ENCODE peak calls at places on chromosome 4, in six cellular contexts. One of them, this sample, is unnamed. For H3K27me3, the result is how much of the 10 kb centered on the place peaks cover.

GRCh38 chr4:110442309-110442708 is 33.6 kb upstream of the ENPEP start:
- DNase-seq in vagina: no peak
- DNase-seq in HCT116: no peak
- DNase-seq in prostate gland: no peak
- DNase-seq in transverse colon: no peak
- DNase-seq in sigmoid colon: no peak
- DNase-seq in this sample: no peak

GRCh38 chr4:158346576-158346975 is 136.3 kb downstream of the TMEM144 start:
- DNase-seq in vagina: no peak
- DNase-seq in HCT116: no peak
- DNase-seq in prostate gland: no peak
- DNase-seq in transverse colon: no peak
- DNase-seq in sigmoid colon: no peak
- DNase-seq in this sample: no peak

GRCh38 chr4:38667005-38667771 is 3.2 kb downstream of the KLF3 start:
- DNase-seq in vagina: peak
- DNase-seq in HCT116: peak
- DNase-seq in prostate gland: peak
- DNase-seq in transverse colon: peak
- DNase-seq in sigmoid colon: peak
- DNase-seq in this sample: no peak

GRCh38 chr4:7462509-7462971 is 27.8 kb upstream of the PSAPL1 start:
- DNase-seq in vagina: no peak
- DNase-seq in HCT116: peak
- DNase-seq in prostate gland: peak
- DNase-seq in transverse colon: no peak
- DNase-seq in sigmoid colon: no peak
- DNase-seq in this sample: no peak

GRCh38 chr4:54872246-54872645 is 214.5 kb downstream of the KIT start:
- DNase-seq in vagina: no peak
- DNase-seq in HCT116: no peak
- DNase-seq in prostate gland: no peak
- DNase-seq in transverse colon: no peak
- DNase-seq in sigmoid colon: no peak
- DNase-seq in this sample: no peak

GRCh38 chr4:143335979-143336827 is 473 bp upstream of the GAB1 start:
- DNase-seq in vagina: peak
- DNase-seq in HCT116: no peak
- DNase-seq in prostate gland: peak
- DNase-seq in transverse colon: peak
- DNase-seq in sigmoid colon: peak
- DNase-seq in this sample: peak

GRCh38 chr4:154137320-154137905 is 348.5 kb upstream of the SFRP2 start:
- DNase-seq in vagina: no peak
- DNase-seq in HCT116: no peak
- DNase-seq in prostate gland: no peak
- DNase-seq in transverse colon: no peak
- DNase-seq in sigmoid colon: no peak
- DNase-seq in this sample: no peak

GRCh38 chr4:173685324-173685723 is 155.3 kb upstream of the HAND2 start:
- DNase-seq in vagina: no peak
- DNase-seq in HCT116: no peak
- DNase-seq in prostate gland: no peak
- DNase-seq in transverse colon: no peak
- DNase-seq in sigmoid colon: no peak
- DNase-seq in this sample: no peak

GRCh38 chr4:142156246-142156645 is 519.9 kb downstream of the IL15 start:
- DNase-seq in vagina: no peak
- DNase-seq in HCT116: no peak
- DNase-seq in prostate gland: no peak
- DNase-seq in transverse colon: no peak
- DNase-seq in sigmoid colon: no peak
- DNase-seq in this sample: no peak

GRCh38 chr4:101787917-101788316 is 2.6 kb upstream of the BANK1 start:
- DNase-seq in vagina: no peak
- DNase-seq in HCT116: no peak
- DNase-seq in prostate gland: no peak
- DNase-seq in transverse colon: no peak
- DNase-seq in sigmoid colon: no peak
- DNase-seq in this sample: no peak

GRCh38 chr4:75821966-75822365 is 80.3 kb downstream of the PPEF2 start:
- DNase-seq in vagina: no peak
- DNase-seq in HCT116: no peak
- DNase-seq in prostate gland: peak
- DNase-seq in transverse colon: no peak
- DNase-seq in sigmoid colon: no peak
- DNase-seq in this sample: no peak

GRCh38 chr4:1988327-1988724 is 20.4 kb downstream of the NELFA start:
- DNase-seq in vagina: no peak
- DNase-seq in HCT116: no peak
- DNase-seq in prostate gland: no peak
- DNase-seq in transverse colon: no peak
- DNase-seq in sigmoid colon: no peak
- DNase-seq in this sample: no peak

GRCh38 chr4:87038837-87039715 is 104.3 kb downstream of the AFF1 start:
- DNase-seq in vagina: no peak
- DNase-seq in HCT116: no peak
- DNase-seq in prostate gland: no peak
- DNase-seq in transverse colon: peak
- DNase-seq in sigmoid colon: peak
- DNase-seq in this sample: no peak

GRCh38 chr4:110211007-110211769 is 12.8 kb upstream of the ELOVL6 start:
- DNase-seq in vagina: no peak
- DNase-seq in HCT116: no peak
- DNase-seq in prostate gland: no peak
- DNase-seq in transverse colon: peak
- DNase-seq in sigmoid colon: no peak
- DNase-seq in this sample: no peak

GRCh38 chr4:184775854-184776555 is 42.1 kb upstream of the CENPU start:
- DNase-seq in vagina: no peak
- DNase-seq in HCT116: no peak
- DNase-seq in prostate gland: peak
- DNase-seq in transverse colon: no peak
- DNase-seq in sigmoid colon: no peak
- DNase-seq in this sample: no peak

GRCh38 chr4:146545102-146545501 is 23.4 kb upstream of the SLC10A7 start:
- DNase-seq in vagina: no peak
- DNase-seq in HCT116: no peak
- DNase-seq in prostate gland: no peak
- DNase-seq in transverse colon: no peak
- DNase-seq in sigmoid colon: no peak
- DNase-seq in this sample: no peak

GRCh38 chr4:108937066-108937465 is 174.2 kb upstream of the ETNPPL start:
- DNase-seq in vagina: no peak
- DNase-seq in HCT116: no peak
- DNase-seq in prostate gland: no peak
- DNase-seq in transverse colon: no peak
- DNase-seq in sigmoid colon: no peak
- DNase-seq in this sample: no peak

GRCh38 chr4:123477804-123478209 is 81.2 kb downstream of the SPRY1 start:
- DNase-seq in vagina: no peak
- DNase-seq in HCT116: no peak
- DNase-seq in prostate gland: no peak
- DNase-seq in transverse colon: peak
- DNase-seq in sigmoid colon: no peak
- DNase-seq in this sample: no peak

GRCh38 chr4:84263415-84263814 is 235.7 kb downstream of the NKX6-1 start:
- DNase-seq in vagina: no peak
- DNase-seq in HCT116: no peak
- DNase-seq in prostate gland: no peak
- DNase-seq in transverse colon: no peak
- DNase-seq in sigmoid colon: no peak
- DNase-seq in this sample: no peak

GRCh38 chr4:115030281-115030680 is 83.1 kb downstream of the NDST4 start:
- DNase-seq in vagina: no peak
- DNase-seq in HCT116: no peak
- DNase-seq in prostate gland: no peak
- DNase-seq in transverse colon: no peak
- DNase-seq in sigmoid colon: no peak
- DNase-seq in this sample: no peak

GRCh38 chr4:94548571-94548970 is 96.8 kb downstream of the PDLIM5 start:
- DNase-seq in vagina: no peak
- DNase-seq in HCT116: peak
- DNase-seq in prostate gland: no peak
- DNase-seq in transverse colon: no peak
- DNase-seq in sigmoid colon: no peak
- DNase-seq in this sample: no peak

GRCh38 chr4:76955187-76955586 is 5.6 kb downstream of the SEPTIN11 start:
- DNase-seq in vagina: no peak
- DNase-seq in HCT116: no peak
- DNase-seq in prostate gland: no peak
- DNase-seq in transverse colon: no peak
- DNase-seq in sigmoid colon: no peak
- DNase-seq in this sample: no peak

GRCh38 chr4:205097-205756 is 80.9 kb downstream of the ZNF718 start:
- DNase-seq in vagina: no peak
- DNase-seq in HCT116: no peak
- DNase-seq in prostate gland: no peak
- DNase-seq in transverse colon: no peak
- DNase-seq in sigmoid colon: no peak
- DNase-seq in this sample: no peak

GRCh38 chr4:8030121-8030781 is 90.6 kb upstream of the AFAP1 start:
- DNase-seq in vagina: no peak
- DNase-seq in HCT116: no peak
- DNase-seq in prostate gland: no peak
- DNase-seq in transverse colon: no peak
- DNase-seq in sigmoid colon: no peak
- DNase-seq in this sample: no peak

GRCh38 chr4:76781698-76782595 is 116.0 kb downstream of the SOWAHB start:
- DNase-seq in vagina: no peak
- DNase-seq in HCT116: peak
- DNase-seq in prostate gland: peak
- DNase-seq in transverse colon: no peak
- DNase-seq in sigmoid colon: no peak
- DNase-seq in this sample: no peak

GRCh38 chr4:122762520-122762919 is 30.0 kb downstream of the BBS12 start:
- DNase-seq in vagina: no peak
- DNase-seq in HCT116: no peak
- DNase-seq in prostate gland: no peak
- DNase-seq in transverse colon: no peak
- DNase-seq in sigmoid colon: no peak
- DNase-seq in this sample: no peak

GRCh38 chr4:76301068-76301774 is 5.3 kb upstream of the STBD1 start:
- DNase-seq in vagina: no peak
- DNase-seq in HCT116: peak
- DNase-seq in prostate gland: peak
- DNase-seq in transverse colon: no peak
- DNase-seq in sigmoid colon: no peak
- DNase-seq in this sample: no peak

GRCh38 chr4:180449395-180449956 is 1793.7 kb upstream of the TENM3 start:
- DNase-seq in vagina: no peak
- DNase-seq in HCT116: peak
- DNase-seq in prostate gland: no peak
- DNase-seq in transverse colon: no peak
- DNase-seq in sigmoid colon: no peak
- DNase-seq in this sample: no peak

GRCh38 chr4:1779588-1780382 is 13.3 kb upstream of the FGFR3 start:
- DNase-seq in vagina: no peak
- DNase-seq in HCT116: no peak
- DNase-seq in prostate gland: no peak
- DNase-seq in transverse colon: no peak
- DNase-seq in sigmoid colon: no peak
- DNase-seq in this sample: no peak

GRCh38 chr4:84565951-84566350 is 17.0 kb upstream of the CDS1 start:
- DNase-seq in vagina: no peak
- DNase-seq in HCT116: no peak
- DNase-seq in prostate gland: no peak
- DNase-seq in transverse colon: no peak
- DNase-seq in sigmoid colon: no peak
- DNase-seq in this sample: no peak

GRCh38 chr4:109648266-109648996 is 54.8 kb downstream of the CASP6 start:
- DNase-seq in vagina: no peak
- DNase-seq in HCT116: no peak
- DNase-seq in prostate gland: no peak
- DNase-seq in transverse colon: no peak
- DNase-seq in sigmoid colon: no peak
- DNase-seq in this sample: no peak

GRCh38 chr4:15882675-15883086 is 55.9 kb downstream of the FGFBP1 start:
- DNase-seq in vagina: peak
- DNase-seq in HCT116: peak
- DNase-seq in prostate gland: peak
- DNase-seq in transverse colon: peak
- DNase-seq in sigmoid colon: peak
- DNase-seq in this sample: no peak

GRCh38 chr4:121711263-121712000 is 14.7 kb upstream of the ANXA5 start:
- DNase-seq in vagina: peak
- DNase-seq in HCT116: peak
- DNase-seq in prostate gland: peak
- DNase-seq in transverse colon: peak
- DNase-seq in sigmoid colon: peak
- DNase-seq in this sample: peak
- TF ChIP-seq POLR2A in vagina: no peak
- TF ChIP-seq POLR2A in HCT116: no peak
- TF ChIP-seq POLR2A in prostate gland: no peak
- TF ChIP-seq POLR2A in transverse colon: peak
- TF ChIP-seq POLR2A in sigmoid colon: peak
- TF ChIP-seq POLR2A in this sample: no peak

GRCh38 chr4:35342833-35343232 is 901.5 kb downstream of the ARAP2 start:
- DNase-seq in vagina: no peak
- DNase-seq in HCT116: no peak
- DNase-seq in prostate gland: no peak
- DNase-seq in transverse colon: no peak
- DNase-seq in sigmoid colon: no peak
- DNase-seq in this sample: no peak
- TF ChIP-seq POLR2AphosphoS5 in vagina: no peak
- TF ChIP-seq POLR2AphosphoS5 in HCT116: no peak
- TF ChIP-seq POLR2AphosphoS5 in prostate gland: no peak
- TF ChIP-seq POLR2AphosphoS5 in transverse colon: no peak
- TF ChIP-seq POLR2AphosphoS5 in sigmoid colon: no peak
- TF ChIP-seq POLR2AphosphoS5 in this sample: no peak

GRCh38 chr4:148454835-148455234 is 12.6 kb upstream of the NR3C2 start:
- DNase-seq in vagina: no peak
- DNase-seq in HCT116: no peak
- DNase-seq in prostate gland: no peak
- DNase-seq in transverse colon: no peak
- DNase-seq in sigmoid colon: no peak
- DNase-seq in this sample: no peak
- H3K27me3 ChIP-seq in vagina: under half
- H3K27me3 ChIP-seq in HCT116: under half
- H3K27me3 ChIP-seq in prostate gland: under half
- H3K27me3 ChIP-seq in transverse colon: under half
- H3K27me3 ChIP-seq in sigmoid colon: under half
- H3K27me3 ChIP-seq in this sample: under half

GRCh38 chr4:187937557-187937956 is 58.0 kb upstream of the ZFP42 start:
- DNase-seq in vagina: no peak
- DNase-seq in HCT116: no peak
- DNase-seq in prostate gland: no peak
- DNase-seq in transverse colon: no peak
- DNase-seq in sigmoid colon: no peak
- DNase-seq in this sample: no peak
- TF ChIP-seq POLR2A in vagina: no peak
- TF ChIP-seq POLR2A in HCT116: no peak
- TF ChIP-seq POLR2A in prostate gland: no peak
- TF ChIP-seq POLR2A in transverse colon: no peak
- TF ChIP-seq POLR2A in sigmoid colon: no peak
- TF ChIP-seq POLR2A in this sample: no peak